ENCODE peak calls at places on chromosomes 6 and 20, in six cellular contexts. U is NCI-H774; Q is right cardiac atrium; B is lung; C is central memory CD4-positive, alpha-beta T cell; H is NCI-H2029. K is an unnamed sample.

GRCh38 chr6:118356054-118356453 is 192.0 kb upstream of the PLN start:
- DNase-seq in H (no peak), C (no peak), U (no peak), B (no peak), Q (no peak), K (no peak)

GRCh38 chr6:26187981-26188635 is 100.9 kb downstream of the HFE start:
- DNase-seq in H (no peak), U (peak), B (no peak), C (no peak), Q (no peak), K (no peak)

GRCh38 chr6:38352636-38353035 is 287.1 kb downstream of the BTBD9 start:
- DNase-seq in B (no peak), H (no peak), C (no peak), Q (no peak), U (no peak), K (no peak)

GRCh38 chr20:20785226-20785625 is 72.8 kb upstream of the RALGAPA2 start:
- DNase-seq in Q (no peak), B (no peak), U (no peak), H (no peak), C (no peak), K (no peak)

GRCh38 chr6:10633216-10633615 is 61.2 kb downstream of the C6orf52 start:
- DNase-seq in H (no peak), Q (no peak), C (no peak), B (no peak), U (no peak), K (no peak)

GRCh38 chr20:48157970-48158369 is 372.7 kb upstream of the SULF2 start:
- DNase-seq in U (no peak), Q (no peak), H (no peak), C (no peak), B (no peak), K (no peak)

GRCh38 chr6:139452176-139452876 is 77.9 kb upstream of the CITED2 start:
- DNase-seq in Q (no peak), H (no peak), C (no peak), B (no peak), U (no peak), K (no peak)

GRCh38 chr20:61480158-61480825 is 228.2 kb downstream of the CDH4 start:
- DNase-seq in C (no peak), B (no peak), Q (no peak), H (no peak), U (no peak), K (no peak)

GRCh38 chr6:134123666-134124208 is 71.3 kb upstream of the SLC2A12 start:
- DNase-seq in Q (no peak), U (peak), C (peak), H (peak), B (no peak), K (no peak)

GRCh38 chr20:38315290-38315966 is 11.5 kb downstream of the BPI start:
- DNase-seq in B (no peak), C (no peak), Q (no peak), H (no peak), U (no peak), K (no peak)

GRCh38 chr6:111748247-111748647 is 125.0 kb downstream of the FYN start:
- DNase-seq in Q (no peak), H (no peak), C (no peak), B (no peak), U (no peak), K (no peak)

GRCh38 chr20:24764825-24765224 is 184.2 kb upstream of the CST7 start:
- DNase-seq in Q (no peak), B (no peak), C (no peak), U (no peak), H (no peak), K (no peak)

GRCh38 chr20:63106765-63107448 is 100.1 kb upstream of the BHLHE23 start:
- DNase-seq in H (no peak), C (no peak), B (no peak), U (no peak), Q (peak), K (no peak)

GRCh38 chr20:59222982-59223610 is 59.5 kb downstream of the ZNF831 start:
- DNase-seq in Q (peak), H (no peak), U (no peak), B (no peak), C (no peak), K (no peak)

GRCh38 chr6:90537723-90538407 is 49.0 kb downstream of the MAP3K7 start:
- DNase-seq in H (no peak), Q (no peak), C (no peak), U (no peak), B (no peak), K (no peak)

GRCh38 chr6:40349566-40350192 is 237.5 kb downstream of the LRFN2 start:
- DNase-seq in U (no peak), Q (no peak), H (no peak), B (peak), C (no peak), K (no peak)

GRCh38 chr6:31763617-31763940 is 1.1 kb downstream of the SAPCD1 start:
- DNase-seq in B (no peak), Q (no peak), U (no peak), C (no peak), H (no peak), K (no peak)

GRCh38 chr6:108565893-108566292 is 5.2 kb downstream of the FOXO3 start:
- DNase-seq in H (no peak), Q (no peak), U (no peak), C (no peak), B (peak), K (no peak)

GRCh38 chr6:2940010-2940850 is 31.1 kb downstream of the SERPINB6 start:
- DNase-seq in B (peak), C (peak), Q (no peak), U (no peak), H (no peak), K (no peak)

GRCh38 chr20:17643531-17644188 is 38.4 kb downstream of the RRBP1 start:
- DNase-seq in U (no peak), C (no peak), Q (peak), H (no peak), B (no peak), K (no peak)

GRCh38 chr6:69868252-69868804 is 2.0 kb downstream of the COL19A1 start:
- DNase-seq in Q (no peak), B (no peak), H (no peak), U (no peak), C (no peak), K (no peak)

GRCh38 chr6:146598785-146599405 is at the start of gene ADGB:
- DNase-seq in H (no peak), B (peak), C (no peak), Q (peak), U (peak), K (no peak)

GRCh38 chr20:4406627-4407026 is 315.1 kb upstream of the PRND start:
- DNase-seq in B (no peak), C (no peak), U (no peak), Q (no peak), H (no peak), K (no peak)

GRCh38 chr6:72245565-72245964 is 359.2 kb downstream of the RIMS1 start:
- DNase-seq in U (no peak), B (no peak), Q (no peak), C (no peak), H (no peak), K (no peak)

GRCh38 chr6:6676910-6677441 is 88.5 kb downstream of the LY86 start:
- DNase-seq in H (peak), Q (peak), C (peak), U (peak), B (peak), K (no peak)

GRCh38 chr6:105363100-105363754 is 39.7 kb downstream of the PREP start:
- DNase-seq in Q (no peak), U (peak), B (no peak), C (no peak), H (peak), K (no peak)

GRCh38 chr20:53586640-53587039 is 7.0 kb downstream of the ZNF217 start:
- DNase-seq in C (no peak), U (no peak), B (no peak), H (no peak), Q (no peak), K (no peak)

GRCh38 chr20:9185511-9185910 is 116.6 kb downstream of the PLCB4 start:
- DNase-seq in Q (no peak), B (no peak), U (no peak), C (no peak), H (peak), K (no peak)

GRCh38 chr6:163985040-163985439 is 570.5 kb downstream of the QKI start:
- DNase-seq in Q (no peak), B (no peak), C (no peak), U (no peak), H (no peak), K (no peak)

GRCh38 chr6:150184850-150185480 is 42.1 kb downstream of the PPP1R14C start:
- DNase-seq in H (no peak), Q (no peak), B (no peak), C (no peak), U (no peak), K (no peak)

GRCh38 chr6:169891421-169891820 is 140.0 kb downstream of the ERMARD start:
- DNase-seq in C (no peak), Q (no peak), U (no peak), B (no peak), H (no peak), K (no peak)

GRCh38 chr6:12815884-12816600 is 99.5 kb downstream of the PHACTR1 start:
- DNase-seq in H (no peak), Q (no peak), B (no peak), U (no peak), C (no peak), K (peak)

GRCh38 chr6:167550936-167551633 is 226.2 kb downstream of the TTLL2 start:
- DNase-seq in H (peak), B (peak), C (no peak), U (no peak), Q (peak), K (peak)

GRCh38 chr20:17921774-17922173 is 46.8 kb downstream of the SNX5 start:
- DNase-seq in C (no peak), B (no peak), U (no peak), H (no peak), Q (no peak), K (no peak)

GRCh38 chr6:656460-657252 is at the start of gene HUS1B:
- DNase-seq in B (no peak), U (no peak), H (no peak), C (no peak), Q (peak), K (no peak)

GRCh38 chr20:13059398-13060136 is 50.8 kb downstream of the SPTLC3 start:
- DNase-seq in H (no peak), C (no peak), Q (no peak), U (no peak), B (no peak), K (no peak)

GRCh38 chr6:168015492-168016175 is 18.2 kb downstream of the KIF25 start:
- DNase-seq in Q (no peak), U (no peak), H (no peak), C (no peak), B (no peak), K (no peak)

GRCh38 chr6:100465701-100466409 is 1.1 kb upstream of the SIM1 start:
- DNase-seq in H (no peak), C (no peak), Q (no peak), U (peak), B (no peak), K (no peak)

GRCh38 chr6:3310710-3311109 is 52.0 kb downstream of the PSMG4 start:
- DNase-seq in C (no peak), Q (no peak), B (no peak), H (peak), U (peak), K (peak)

GRCh38 chr20:8670900-8671229 is 398.0 kb upstream of the PLCB4 start:
- DNase-seq in C (no peak), H (no peak), B (no peak), U (no peak), Q (no peak), K (no peak)